ENCODE peak calls at places on chromosomes 12 and 14, in five cellular contexts. One of them, this sample, is unnamed.

GRCh38 chr12:5200276-5201087 is 156.8 kb downstream of the KCNA5 start:
- DNase-seq in WERI-Rb-1: peak; percentile 87
- DNase-seq in fibroblast of lung: peak; percentile 27
- DNase-seq in astrocyte of the spinal cord: no peak
- DNase-seq in fibroblast of pulmonary artery: no peak
- DNase-seq in this sample: peak; percentile 18

GRCh38 chr12:130366159-130366558 is 28.5 kb downstream of the PIWIL1 start:
- DNase-seq in WERI-Rb-1: peak; percentile 44
- DNase-seq in fibroblast of lung: no peak
- DNase-seq in astrocyte of the spinal cord: no peak
- DNase-seq in fibroblast of pulmonary artery: no peak
- DNase-seq in this sample: no peak

GRCh38 chr12:91778938-91779400 is 366.7 kb downstream of the BTG1 start:
- DNase-seq in WERI-Rb-1: no peak
- DNase-seq in fibroblast of lung: peak; percentile 83
- DNase-seq in astrocyte of the spinal cord: peak; percentile 86
- DNase-seq in fibroblast of pulmonary artery: peak; percentile 83
- DNase-seq in this sample: peak; percentile 98

GRCh38 chr14:99250636-99251208 is 21.3 kb downstream of the BCL11B start:
- DNase-seq in WERI-Rb-1: no peak
- DNase-seq in fibroblast of lung: no peak
- DNase-seq in astrocyte of the spinal cord: no peak
- DNase-seq in fibroblast of pulmonary artery: no peak
- DNase-seq in this sample: no peak

GRCh38 chr14:38839743-38840375 is 263.2 kb downstream of the SEC23A start:
- DNase-seq in WERI-Rb-1: no peak
- DNase-seq in fibroblast of lung: peak; percentile 2
- DNase-seq in astrocyte of the spinal cord: peak; percentile 25
- DNase-seq in fibroblast of pulmonary artery: peak; percentile 44
- DNase-seq in this sample: peak; percentile 24

GRCh38 chr12:4119157-4119761 is 154.3 kb upstream of the CCND2 start:
- DNase-seq in WERI-Rb-1: no peak
- DNase-seq in fibroblast of lung: no peak
- DNase-seq in astrocyte of the spinal cord: no peak
- DNase-seq in fibroblast of pulmonary artery: no peak
- DNase-seq in this sample: no peak

GRCh38 chr12:133206390-133206789 is 25.1 kb downstream of the ZNF268 start:
- DNase-seq in WERI-Rb-1: no peak
- DNase-seq in fibroblast of lung: no peak
- DNase-seq in astrocyte of the spinal cord: no peak
- DNase-seq in fibroblast of pulmonary artery: no peak
- DNase-seq in this sample: no peak

GRCh38 chr14:104091061-104091926 is 5.8 kb downstream of the ASPG start:
- DNase-seq in WERI-Rb-1: no peak
- DNase-seq in fibroblast of lung: no peak
- DNase-seq in astrocyte of the spinal cord: no peak
- DNase-seq in fibroblast of pulmonary artery: no peak
- DNase-seq in this sample: no peak

GRCh38 chr14:53714495-53715389 is 241.9 kb downstream of the BMP4 start:
- DNase-seq in WERI-Rb-1: no peak
- DNase-seq in fibroblast of lung: no peak
- DNase-seq in astrocyte of the spinal cord: no peak
- DNase-seq in fibroblast of pulmonary artery: peak; percentile 31
- DNase-seq in this sample: no peak
- H3K4me3 ChIP-seq in WERI-Rb-1: no peak overlapping the region
- H3K4me3 ChIP-seq in fibroblast of lung: peak overlapping the region; percentile 42
- H3K4me3 ChIP-seq in astrocyte of the spinal cord: no peak overlapping the region
- H3K4me3 ChIP-seq in fibroblast of pulmonary artery: peak overlapping the region; percentile 29
- H3K4me3 ChIP-seq in this sample: peak overlapping the region; percentile 26

DNA sequence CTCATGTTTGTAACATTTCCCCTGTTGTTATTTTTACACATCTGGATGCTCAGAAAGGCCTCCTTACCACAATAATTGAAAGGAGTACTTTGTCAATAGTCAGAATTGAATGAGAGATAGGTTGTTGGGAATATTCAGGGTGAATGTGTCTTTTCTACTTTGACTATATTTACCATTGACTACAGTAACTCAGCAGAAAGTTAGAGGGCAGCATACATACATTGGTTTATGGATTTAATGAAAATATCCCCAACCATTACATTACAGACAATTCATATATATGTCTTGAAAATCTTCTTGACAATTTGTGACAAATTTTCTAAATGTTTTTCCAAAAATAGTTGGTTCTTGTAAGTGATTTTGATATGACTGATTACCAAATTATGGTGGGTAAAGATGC is 97.7 kb downstream of the NTS start:
- DNase-seq in WERI-Rb-1: no peak
- DNase-seq in fibroblast of lung: no peak
- DNase-seq in astrocyte of the spinal cord: no peak
- DNase-seq in fibroblast of pulmonary artery: no peak
- DNase-seq in this sample: peak; percentile 8
- TF ChIP-seq CTCF in WERI-Rb-1: no peak
- TF ChIP-seq CTCF in fibroblast of lung: peak; percentile 25
- TF ChIP-seq CTCF in astrocyte of the spinal cord: peak; percentile 18
- TF ChIP-seq CTCF in fibroblast of pulmonary artery: no peak
- TF ChIP-seq CTCF in this sample: peak; percentile 21

GRCh38 chr14:69047255-69047654 is 68.2 kb upstream of the ACTN1 start:
- DNase-seq in WERI-Rb-1: no peak
- DNase-seq in fibroblast of lung: no peak
- DNase-seq in astrocyte of the spinal cord: no peak
- DNase-seq in fibroblast of pulmonary artery: no peak
- DNase-seq in this sample: no peak

GRCh38 chr14:69048456-69048855 is 69.4 kb upstream of the ACTN1 start:
- DNase-seq in WERI-Rb-1: no peak
- DNase-seq in fibroblast of lung: peak; percentile 18
- DNase-seq in astrocyte of the spinal cord: no peak
- DNase-seq in fibroblast of pulmonary artery: no peak
- DNase-seq in this sample: peak; percentile 47

GRCh38 chr14:69049675-69050074 is 70.6 kb upstream of the ACTN1 start:
- DNase-seq in WERI-Rb-1: no peak
- DNase-seq in fibroblast of lung: peak; percentile 91
- DNase-seq in astrocyte of the spinal cord: peak; percentile 72
- DNase-seq in fibroblast of pulmonary artery: peak; percentile 96
- DNase-seq in this sample: peak; percentile 54

GRCh38 chr14:69052181-69052601 is 73.1 kb upstream of the ACTN1 start:
- DNase-seq in WERI-Rb-1: no peak
- DNase-seq in fibroblast of lung: no peak
- DNase-seq in astrocyte of the spinal cord: no peak
- DNase-seq in fibroblast of pulmonary artery: peak; percentile 79
- DNase-seq in this sample: no peak

GRCh38 chr14:69050235-69051184 is 71.4 kb upstream of the ACTN1 start:
- DNase-seq in WERI-Rb-1: no peak
- DNase-seq in fibroblast of lung: no peak
- DNase-seq in astrocyte of the spinal cord: no peak
- DNase-seq in fibroblast of pulmonary artery: peak; percentile 61
- DNase-seq in this sample: no peak
- H3K4me3 ChIP-seq in WERI-Rb-1: no peak overlapping the region
- H3K4me3 ChIP-seq in fibroblast of lung: no peak overlapping the region
- H3K4me3 ChIP-seq in astrocyte of the spinal cord: no peak overlapping the region
- H3K4me3 ChIP-seq in fibroblast of pulmonary artery: peak overlapping the region; percentile 13
- H3K4me3 ChIP-seq in this sample: no peak overlapping the region

DNA sequence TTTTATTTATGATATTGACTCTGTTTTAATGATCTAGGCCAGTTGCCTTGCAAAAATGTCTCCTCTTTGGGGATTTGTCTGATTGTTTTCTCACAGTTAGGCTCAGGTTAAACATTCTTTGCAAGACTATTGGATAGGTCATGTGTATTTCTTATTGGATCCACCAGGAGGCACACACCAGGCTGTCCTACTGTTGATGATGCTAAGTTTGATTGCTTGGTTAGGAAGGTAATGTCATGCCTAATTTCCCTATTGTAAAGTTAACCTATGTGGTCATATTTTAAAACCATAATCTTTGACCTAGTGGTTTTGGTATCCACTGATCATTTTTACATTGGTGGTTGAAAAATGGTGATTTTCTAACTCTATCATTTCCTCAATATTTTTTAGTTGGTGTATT is 137.1 kb downstream of the BRMS1L start:
- DNase-seq in WERI-Rb-1: no peak
- DNase-seq in fibroblast of lung: no peak
- DNase-seq in astrocyte of the spinal cord: no peak
- DNase-seq in fibroblast of pulmonary artery: no peak
- DNase-seq in this sample: peak; percentile 46
- TF ChIP-seq CTCF in WERI-Rb-1: peak; percentile 21
- TF ChIP-seq CTCF in fibroblast of lung: no peak
- TF ChIP-seq CTCF in astrocyte of the spinal cord: no peak
- TF ChIP-seq CTCF in fibroblast of pulmonary artery: peak; percentile 9
- TF ChIP-seq CTCF in this sample: peak; percentile 35

GRCh38 chr12:95173392-95174251 is 43.6 kb downstream of the FGD6 start:
- DNase-seq in WERI-Rb-1: no peak
- DNase-seq in fibroblast of lung: peak; percentile 81
- DNase-seq in astrocyte of the spinal cord: peak; percentile 83
- DNase-seq in fibroblast of pulmonary artery: peak; percentile 92
- DNase-seq in this sample: peak; percentile 96
- H3K4me3 ChIP-seq in WERI-Rb-1: no peak overlapping the region
- H3K4me3 ChIP-seq in fibroblast of lung: no peak overlapping the region
- H3K4me3 ChIP-seq in astrocyte of the spinal cord: no peak overlapping the region
- H3K4me3 ChIP-seq in fibroblast of pulmonary artery: no peak overlapping the region
- H3K4me3 ChIP-seq in this sample: no peak overlapping the region

This sample was measured in epithelial cell of esophagus.